ENCODE peak calls at places on chromosomes 4 and X, in six cellular contexts. M is AG04450, B is bronchial epithelial cell, C is gastrocnemius medialis, R is fibroblast of mammary gland, X is endothelial cell. P is an unnamed sample.

GRCh38 chr4:161926033-161926828 is 237.6 kb downstream of the FSTL5 start:
- DNase-seq in C (no peak), R (no peak), M (no peak), X (no peak), B (no peak), P (no peak)

GRCh38 chrX:9153299-9153698 is 119.4 kb upstream of the FAM9B start:
- DNase-seq in X (no peak), M (no peak), C (no peak), B (peak; percentile 26), R (peak; percentile 77), P (no peak)

GRCh38 chr4:6337331-6337935 is 67.8 kb downstream of the WFS1 start:
- DNase-seq in C (no peak), R (no peak), M (no peak), X (peak; percentile 44), B (no peak), P (no peak)

GRCh38 chr4:90357117-90357710 is 230.0 kb downstream of the CCSER1 start:
- DNase-seq in X (no peak), M (peak; percentile 26), R (peak; percentile 82), B (peak; percentile 71), C (no peak), P (peak; percentile 6)

GRCh38 chr4:168550071-168550766 is 53.4 kb downstream of the PALLD start:
- DNase-seq in C (no peak), M (no peak), B (no peak), R (peak; percentile 47), X (no peak), P (no peak)

GRCh38 chr4:80265571-80266266 is 745 bp upstream of the FGF5 start:
- DNase-seq in C (no peak), X (no peak), M (peak; percentile 51), B (peak; percentile 82), R (peak; percentile 92), P (no peak)

GRCh38 chr4:158496030-158496741 is 25.5 kb upstream of the RXFP1 start:
- DNase-seq in X (peak; percentile 77), R (no peak), B (peak; percentile 40), M (no peak), C (no peak), P (no peak)

GRCh38 chr4:152894673-152895072 is 41.5 kb upstream of the FHDC1 start:
- DNase-seq in B (peak; percentile 78), X (no peak), C (no peak), M (no peak), R (peak; percentile 75), P (no peak)

GRCh38 chr4:27414867-27415266 is 554.2 kb downstream of the STIM2 start:
- DNase-seq in R (no peak), M (no peak), B (no peak), X (no peak), C (no peak), P (no peak)

DNA sequence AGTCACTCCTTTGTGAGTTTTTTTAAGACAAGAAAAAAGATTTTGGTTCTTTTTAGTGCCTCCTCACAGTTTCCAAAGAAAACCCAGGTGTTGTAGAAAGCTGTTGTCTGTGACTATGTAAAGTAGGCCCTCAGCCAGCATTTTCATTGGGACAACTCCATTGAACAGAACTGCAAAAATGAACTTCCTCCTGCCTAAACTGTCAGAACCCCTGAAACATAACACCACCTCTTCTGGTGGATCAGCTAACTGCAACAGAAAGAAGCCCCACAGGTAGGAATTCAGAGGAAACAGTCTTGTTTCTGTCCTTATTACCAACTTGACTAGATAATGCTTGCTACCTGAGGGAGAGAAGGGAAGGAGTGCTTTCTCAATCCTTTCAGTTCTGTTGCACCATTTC is 3.4 kb upstream of the ATP11C start:
- DNase-seq in C (no peak), X (no peak), R (no peak), M (no peak), B (no peak), P (no peak)
- TF ChIP-seq CTCF in C (no peak), X (no peak), R (no peak), M (no peak), B (no peak), P (no peak)

GRCh38 chrX:150205011-150205410 is 158.1 kb upstream of the MAMLD1 start:
- DNase-seq in C (peak; percentile 40), R (peak; percentile 74), M (no peak), X (no peak), B (no peak), P (no peak)
- TF ChIP-seq CTCF in C (no peak), R (peak; percentile 4), M (no peak), X (no peak), B (no peak), P (peak; percentile 11)

GRCh38 chr4:134777626-134778025 is 576.0 kb upstream of the PABPC4L start:
- DNase-seq in X (peak; percentile 9), R (no peak), M (no peak), C (no peak), B (peak; percentile 2), P (no peak)
- TF ChIP-seq CTCF in X (no peak), R (no peak), M (no peak), C (no peak), B (no peak), P (no peak)

DNA sequence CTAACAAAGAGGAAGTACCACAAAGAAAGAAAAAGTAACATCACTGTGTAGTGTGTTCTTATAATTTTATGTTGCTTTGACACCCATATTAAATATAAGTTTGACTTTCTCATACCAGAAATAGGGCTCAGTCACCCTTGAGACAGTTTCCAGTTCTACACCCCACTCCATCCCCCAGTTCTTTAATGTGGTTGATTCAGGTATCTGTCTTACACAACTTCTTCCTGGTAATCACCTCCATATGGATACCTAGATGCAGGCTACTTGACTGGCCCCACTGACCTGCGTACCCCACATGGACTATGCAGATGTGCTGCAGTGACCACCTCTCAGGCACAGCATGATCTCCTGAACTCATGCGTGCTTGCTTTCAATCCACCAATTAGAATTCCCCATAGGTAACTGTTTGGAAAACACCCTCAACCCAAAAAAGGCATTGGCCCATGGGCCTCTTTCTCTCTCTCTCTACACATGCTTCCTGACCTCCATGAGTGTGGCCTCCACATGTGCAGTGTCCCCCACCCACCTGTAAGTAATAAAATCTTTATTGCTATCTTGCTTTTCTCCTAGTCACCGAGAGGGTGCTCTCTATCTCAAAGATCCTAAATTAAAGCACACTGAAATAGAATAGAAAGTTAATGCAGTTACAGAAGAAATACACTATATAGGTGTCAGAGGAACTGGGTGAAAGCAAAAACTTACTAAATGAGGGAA is 98.3 kb downstream of the ZAR1 start:
- DNase-seq in M (no peak), R (peak; percentile 16), B (no peak), C (no peak), X (no peak), P (no peak)
- TF ChIP-seq CTCF in M (no peak), R (no peak), B (no peak), C (no peak), X (no peak), P (no peak)

DNA sequence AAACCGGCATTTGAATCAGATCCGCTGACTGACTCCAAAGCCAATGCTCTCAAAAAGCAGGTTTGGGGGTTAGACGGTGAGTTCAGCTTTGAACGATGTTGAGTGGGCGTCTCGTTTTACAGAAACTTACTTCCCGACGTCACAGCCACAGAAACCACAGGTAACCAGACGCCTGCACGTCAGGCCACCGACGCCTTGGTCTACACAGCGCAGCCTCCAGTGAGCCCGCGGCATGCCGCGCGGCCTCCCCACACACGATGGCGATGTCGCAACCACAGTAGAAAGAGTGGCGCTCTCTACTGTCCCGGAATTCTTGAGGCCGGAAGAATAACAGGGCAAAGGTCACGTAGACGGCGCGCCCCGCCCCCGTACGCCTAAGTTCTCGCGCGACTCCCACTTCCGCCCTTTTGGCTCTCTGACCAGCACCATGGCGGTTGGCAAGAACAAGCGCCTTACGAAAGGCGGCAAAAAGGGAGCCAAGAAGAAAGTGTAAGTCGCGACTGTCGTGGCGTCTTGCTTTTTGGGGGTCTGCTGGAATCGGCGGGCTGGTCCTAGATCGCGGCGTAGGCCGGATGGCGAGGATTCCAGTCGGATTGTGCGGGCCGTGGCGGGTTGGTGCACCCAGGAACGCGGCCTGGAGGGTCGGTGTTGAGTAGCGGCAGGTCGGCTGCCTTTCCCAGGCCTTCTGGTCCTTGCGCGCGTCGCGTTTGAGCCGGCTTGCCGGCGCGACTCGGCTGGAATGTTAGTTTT is at the start of gene RPS3A:
- DNase-seq in C (peak; percentile 96), M (peak; percentile 96), X (peak; percentile 98), R (peak; percentile 98), B (peak; percentile 99), P (peak; percentile 96)
- TF ChIP-seq CTCF in C (peak; percentile 75), M (peak; percentile 81), X (peak; percentile 10), R (peak; percentile 69), B (peak; percentile 90), P (peak; percentile 81)

DNA sequence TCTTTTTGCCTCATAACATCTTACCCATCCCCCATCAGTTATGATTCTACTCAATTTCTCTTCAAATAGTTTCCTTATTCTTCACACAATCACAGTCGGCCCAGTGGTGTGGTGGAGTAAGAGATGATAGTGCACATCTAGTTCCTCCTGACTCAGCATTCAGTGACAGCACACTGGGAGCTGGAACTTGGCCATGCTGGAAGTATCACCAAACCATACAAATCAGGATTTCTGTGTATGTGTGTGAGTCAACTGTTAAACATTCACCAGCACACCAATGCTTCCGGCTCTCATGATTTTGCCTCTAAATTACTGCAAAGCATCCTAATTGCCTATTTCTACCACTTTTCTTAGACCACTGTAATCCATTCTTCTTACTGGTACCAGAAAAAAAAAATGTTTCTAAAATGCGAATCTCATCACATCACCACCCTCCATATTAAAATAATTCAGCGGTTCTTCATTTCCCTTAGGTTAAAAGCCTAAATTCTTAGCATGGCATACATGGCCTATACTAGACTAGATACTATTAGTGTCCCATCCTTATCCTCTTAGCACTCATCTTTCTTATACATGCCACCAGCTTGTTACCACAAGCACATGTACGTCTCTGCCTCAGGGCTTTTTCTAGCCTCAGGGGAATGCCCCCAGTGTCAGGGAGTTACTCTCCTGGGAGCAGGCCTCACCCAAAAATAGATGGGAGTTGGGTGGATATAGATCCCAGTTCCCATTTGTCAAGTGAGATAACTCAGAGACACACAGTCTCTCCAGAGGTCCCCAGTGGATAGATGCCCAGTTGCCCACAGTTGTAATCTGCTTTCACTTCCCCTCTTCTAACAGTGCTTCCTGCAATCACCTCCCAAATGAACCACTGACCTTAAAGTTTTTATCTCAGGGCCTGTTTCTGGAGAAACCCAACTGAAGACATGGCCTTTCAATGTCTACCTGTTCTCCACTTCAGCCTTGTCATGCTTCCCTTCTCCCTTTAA is 49.2 kb upstream of the DDX53 start:
- DNase-seq in C (peak; percentile 8), X (no peak), M (peak; percentile 57), R (peak; percentile 88), B (peak; percentile 85), P (peak; percentile 69)
- TF ChIP-seq CTCF in C (no peak), X (no peak), M (no peak), R (no peak), B (no peak), P (no peak)

GRCh38 chrX:106397788-106398538 is 213.8 kb upstream of the RADX start:
- DNase-seq in M (no peak), B (peak; percentile 37), C (no peak), X (no peak), R (peak; percentile 23), P (no peak)
- TF ChIP-seq CTCF in M (no peak), B (peak; percentile 31), C (no peak), X (no peak), R (peak; percentile 18), P (no peak)

DNA sequence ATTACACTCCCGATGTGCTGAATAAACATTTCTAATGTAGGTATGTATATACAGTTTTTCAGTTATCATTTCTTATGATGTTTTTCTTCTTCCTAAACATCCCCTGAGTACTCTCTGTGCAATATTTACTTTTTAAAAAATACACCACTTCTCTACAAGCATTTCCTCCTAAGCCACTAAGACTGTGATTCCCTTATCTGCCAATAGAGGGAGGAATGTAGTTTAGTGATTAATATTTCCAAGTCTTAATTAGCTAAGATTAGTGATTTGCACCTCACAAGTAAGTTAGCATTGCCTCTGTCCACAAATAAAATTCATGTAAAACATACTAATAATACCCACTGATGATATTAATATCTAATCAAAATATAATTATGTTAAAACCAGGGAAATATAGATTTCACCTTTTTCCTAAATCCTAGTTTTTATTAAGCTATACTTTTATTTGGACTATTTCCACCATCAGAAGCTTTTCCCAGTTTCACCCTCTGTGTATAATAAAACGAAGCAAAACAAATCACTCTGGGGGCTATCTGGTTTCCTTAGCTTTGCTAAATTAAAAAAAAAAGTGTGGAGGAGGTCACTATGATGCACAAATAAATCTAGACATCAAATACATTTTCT is 909.1 kb downstream of the FAT4 start:
- DNase-seq in M (no peak), X (no peak), R (peak; percentile 41), C (no peak), B (peak; percentile 51), P (no peak)
- TF ChIP-seq CTCF in M (peak; percentile 80), X (peak; percentile 89), R (peak; percentile 82), C (no peak), B (peak; percentile 43), P (peak; percentile 52)

P was measured in HFF-Myc.